ENCODE peak calls at places on chromosomes 11 and 22, in eight cellular contexts. One of them, this sample, is unnamed. For H3K27me3, the result is how much of the 10 kb centered on the place peaks cover.

GRCh38 chr11:127110542-127110941 is 110.0 kb upstream of the KIRREL3 start:
- DNase-seq in GM23248: no peak
- DNase-seq in CD4-positive, alpha-beta T cell: no peak
- DNase-seq in heart right ventricle: no peak
- DNase-seq in tibial artery: no peak
- DNase-seq in HL-60: peak
- DNase-seq in ascending aorta: no peak
- DNase-seq in mammary epithelial cell: no peak
- DNase-seq in this sample: no peak

GRCh38 chr11:765025-765801 is 12.1 kb downstream of the GATD1 start:
- DNase-seq in GM23248: peak
- DNase-seq in CD4-positive, alpha-beta T cell: peak
- DNase-seq in heart right ventricle: peak
- DNase-seq in tibial artery: peak
- DNase-seq in HL-60: peak
- DNase-seq in ascending aorta: no peak
- DNase-seq in mammary epithelial cell: peak
- DNase-seq in this sample: peak

GRCh38 chr11:114398303-114398920 is 1.9 kb downstream of the C11orf71 start:
- DNase-seq in GM23248: no peak
- DNase-seq in CD4-positive, alpha-beta T cell: no peak
- DNase-seq in heart right ventricle: no peak
- DNase-seq in tibial artery: no peak
- DNase-seq in HL-60: no peak
- DNase-seq in ascending aorta: no peak
- DNase-seq in mammary epithelial cell: no peak
- DNase-seq in this sample: no peak

GRCh38 chr22:29799217-29799680 is 32.1 kb downstream of the UQCR10 start:
- DNase-seq in GM23248: peak
- DNase-seq in CD4-positive, alpha-beta T cell: no peak
- DNase-seq in heart right ventricle: peak
- DNase-seq in tibial artery: peak
- DNase-seq in HL-60: peak
- DNase-seq in ascending aorta: peak
- DNase-seq in mammary epithelial cell: peak
- DNase-seq in this sample: no peak

GRCh38 chr11:72222907-72223614 is 1.5 kb upstream of the INPPL1 start:
- DNase-seq in GM23248: peak
- DNase-seq in CD4-positive, alpha-beta T cell: peak
- DNase-seq in heart right ventricle: peak
- DNase-seq in tibial artery: peak
- DNase-seq in HL-60: peak
- DNase-seq in ascending aorta: peak
- DNase-seq in mammary epithelial cell: peak
- DNase-seq in this sample: peak

GRCh38 chr11:93521086-93521485 is 22.1 kb downstream of the SMCO4 start:
- DNase-seq in GM23248: no peak
- DNase-seq in CD4-positive, alpha-beta T cell: no peak
- DNase-seq in heart right ventricle: no peak
- DNase-seq in tibial artery: no peak
- DNase-seq in HL-60: no peak
- DNase-seq in ascending aorta: no peak
- DNase-seq in mammary epithelial cell: no peak
- DNase-seq in this sample: no peak

GRCh38 chr11:96338910-96339703 is 3.9 kb downstream of the MAML2 start:
- DNase-seq in GM23248: peak
- DNase-seq in CD4-positive, alpha-beta T cell: no peak
- DNase-seq in heart right ventricle: peak
- DNase-seq in tibial artery: peak
- DNase-seq in HL-60: peak
- DNase-seq in ascending aorta: no peak
- DNase-seq in mammary epithelial cell: peak
- DNase-seq in this sample: peak

GRCh38 chr11:74221816-74222215 is 50.7 kb downstream of the PPME1 start:
- DNase-seq in GM23248: no peak
- DNase-seq in CD4-positive, alpha-beta T cell: no peak
- DNase-seq in heart right ventricle: no peak
- DNase-seq in tibial artery: no peak
- DNase-seq in HL-60: no peak
- DNase-seq in ascending aorta: no peak
- DNase-seq in mammary epithelial cell: no peak
- DNase-seq in this sample: no peak

GRCh38 chr11:114773541-114774338 is 95.4 kb downstream of the NXPE2 start:
- DNase-seq in GM23248: no peak
- DNase-seq in CD4-positive, alpha-beta T cell: no peak
- DNase-seq in heart right ventricle: no peak
- DNase-seq in tibial artery: no peak
- DNase-seq in HL-60: no peak
- DNase-seq in ascending aorta: no peak
- DNase-seq in mammary epithelial cell: no peak
- DNase-seq in this sample: no peak

GRCh38 chr11:43833657-43834073 is 47.0 kb upstream of the ALKBH3 start:
- DNase-seq in GM23248: peak
- DNase-seq in CD4-positive, alpha-beta T cell: no peak
- DNase-seq in heart right ventricle: no peak
- DNase-seq in tibial artery: no peak
- DNase-seq in HL-60: no peak
- DNase-seq in ascending aorta: no peak
- DNase-seq in mammary epithelial cell: peak
- DNase-seq in this sample: no peak

GRCh38 chr11:85187992-85188391 is 439.2 kb downstream of the DLG2 start:
- DNase-seq in GM23248: no peak
- DNase-seq in CD4-positive, alpha-beta T cell: no peak
- DNase-seq in heart right ventricle: no peak
- DNase-seq in tibial artery: no peak
- DNase-seq in HL-60: no peak
- DNase-seq in ascending aorta: no peak
- DNase-seq in mammary epithelial cell: no peak
- DNase-seq in this sample: no peak

GRCh38 chr11:106961048-106961447 is 57.2 kb downstream of the GUCY1A2 start:
- DNase-seq in GM23248: peak
- DNase-seq in CD4-positive, alpha-beta T cell: no peak
- DNase-seq in heart right ventricle: no peak
- DNase-seq in tibial artery: no peak
- DNase-seq in HL-60: no peak
- DNase-seq in ascending aorta: no peak
- DNase-seq in mammary epithelial cell: no peak
- DNase-seq in this sample: no peak

DNA sequence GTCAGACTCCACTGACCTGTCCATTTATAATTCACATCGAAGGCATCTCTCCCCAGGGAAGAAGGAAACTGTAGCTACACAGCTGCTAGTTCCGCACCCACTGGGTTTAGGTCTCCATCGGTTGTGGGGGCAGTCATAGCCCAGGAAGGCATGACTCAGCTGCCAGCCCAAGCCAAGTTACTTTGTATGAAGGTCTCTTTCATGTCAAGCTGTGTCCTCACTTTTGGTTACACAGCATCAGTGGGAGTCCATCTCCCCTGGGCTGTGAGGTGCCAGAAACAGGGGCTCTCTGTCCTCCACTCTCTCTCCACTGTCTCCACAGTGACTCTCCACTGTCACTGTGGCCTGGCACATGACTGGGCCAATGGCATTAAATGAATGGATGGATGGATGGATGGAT is 585.2 kb downstream of the BRD1 start:
- DNase-seq in GM23248: no peak
- DNase-seq in CD4-positive, alpha-beta T cell: no peak
- DNase-seq in heart right ventricle: no peak
- DNase-seq in tibial artery: no peak
- DNase-seq in HL-60: no peak
- DNase-seq in ascending aorta: no peak
- DNase-seq in mammary epithelial cell: no peak
- DNase-seq in this sample: no peak
- H3K27me3 ChIP-seq in GM23248: under half
- H3K27me3 ChIP-seq in CD4-positive, alpha-beta T cell: under half
- H3K27me3 ChIP-seq in heart right ventricle: under half
- H3K27me3 ChIP-seq in tibial artery: under half
- H3K27me3 ChIP-seq in HL-60: under half
- H3K27me3 ChIP-seq in ascending aorta: under half
- H3K27me3 ChIP-seq in mammary epithelial cell: under half
- H3K27me3 ChIP-seq in this sample: under half

DNA sequence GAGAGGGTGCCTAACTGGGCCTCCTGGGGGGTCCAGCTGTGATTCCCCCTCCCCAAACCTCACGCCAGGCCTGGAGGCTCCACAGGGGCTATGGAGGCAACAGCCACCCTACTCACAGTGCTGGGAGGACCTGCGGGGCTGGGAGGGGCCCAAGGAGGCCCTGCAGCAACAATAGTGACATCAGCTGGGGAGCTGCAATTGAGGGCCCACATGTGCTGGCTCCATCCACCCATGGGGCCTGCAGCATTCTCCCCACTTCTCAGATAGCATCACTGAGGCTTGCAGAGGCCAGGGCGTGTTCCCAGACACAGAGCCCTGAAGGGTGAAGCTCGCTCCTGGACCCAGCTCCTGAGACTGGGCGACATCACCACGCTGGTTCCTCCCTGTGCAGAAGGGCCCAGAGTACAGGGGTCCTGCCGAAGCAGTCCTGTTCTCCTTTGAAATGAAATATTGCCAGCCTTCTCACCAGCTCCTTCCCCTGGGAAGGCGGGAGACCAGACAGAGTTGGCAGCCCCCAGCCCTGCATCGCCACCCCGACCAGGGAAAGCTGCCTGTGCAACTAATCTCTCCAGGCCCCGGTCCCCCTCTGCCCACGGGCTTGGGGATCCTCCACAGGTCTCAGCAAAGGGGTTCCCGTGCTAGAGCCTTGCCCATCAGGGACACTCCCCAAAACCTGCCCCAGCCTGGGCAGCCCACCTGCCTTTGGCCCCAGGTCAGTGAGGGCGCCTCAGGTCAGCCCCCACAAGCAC is 8.9 kb upstream of the TBX1 start:
- DNase-seq in GM23248: no peak
- DNase-seq in CD4-positive, alpha-beta T cell: no peak
- DNase-seq in heart right ventricle: no peak
- DNase-seq in tibial artery: no peak
- DNase-seq in HL-60: no peak
- DNase-seq in ascending aorta: no peak
- DNase-seq in mammary epithelial cell: no peak
- DNase-seq in this sample: no peak
- H3K27me3 ChIP-seq in GM23248: under half
- H3K27me3 ChIP-seq in CD4-positive, alpha-beta T cell: under half
- H3K27me3 ChIP-seq in heart right ventricle: under half
- H3K27me3 ChIP-seq in tibial artery: half or more
- H3K27me3 ChIP-seq in HL-60: under half
- H3K27me3 ChIP-seq in ascending aorta: under half
- H3K27me3 ChIP-seq in mammary epithelial cell: under half
- H3K27me3 ChIP-seq in this sample: under half

DNA sequence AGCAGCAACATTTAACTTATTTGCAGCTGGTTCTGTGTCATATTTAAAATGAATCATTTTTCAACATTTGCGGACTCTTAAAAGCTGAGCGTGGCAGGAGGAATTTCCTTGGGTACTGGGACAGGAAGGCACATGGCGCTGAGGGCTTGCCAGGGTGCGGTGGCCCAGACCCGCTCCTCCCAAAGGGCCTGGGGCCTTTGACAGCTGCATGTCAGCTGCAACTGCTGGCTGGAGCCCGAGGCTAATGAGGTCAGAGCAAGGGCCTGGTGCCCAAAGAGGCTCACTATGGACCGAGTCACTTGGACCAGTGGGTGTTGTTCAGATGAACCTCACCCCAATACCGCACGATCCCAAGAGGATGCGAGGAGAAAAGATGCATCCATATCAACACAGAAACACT is 326.9 kb downstream of the CTTN start:
- DNase-seq in GM23248: no peak
- DNase-seq in CD4-positive, alpha-beta T cell: no peak
- DNase-seq in heart right ventricle: no peak
- DNase-seq in tibial artery: no peak
- DNase-seq in HL-60: no peak
- DNase-seq in ascending aorta: no peak
- DNase-seq in mammary epithelial cell: no peak
- DNase-seq in this sample: no peak
- H3K27me3 ChIP-seq in GM23248: under half
- H3K27me3 ChIP-seq in CD4-positive, alpha-beta T cell: under half
- H3K27me3 ChIP-seq in heart right ventricle: under half
- H3K27me3 ChIP-seq in tibial artery: under half
- H3K27me3 ChIP-seq in HL-60: under half
- H3K27me3 ChIP-seq in ascending aorta: under half
- H3K27me3 ChIP-seq in mammary epithelial cell: under half
- H3K27me3 ChIP-seq in this sample: under half

DNA sequence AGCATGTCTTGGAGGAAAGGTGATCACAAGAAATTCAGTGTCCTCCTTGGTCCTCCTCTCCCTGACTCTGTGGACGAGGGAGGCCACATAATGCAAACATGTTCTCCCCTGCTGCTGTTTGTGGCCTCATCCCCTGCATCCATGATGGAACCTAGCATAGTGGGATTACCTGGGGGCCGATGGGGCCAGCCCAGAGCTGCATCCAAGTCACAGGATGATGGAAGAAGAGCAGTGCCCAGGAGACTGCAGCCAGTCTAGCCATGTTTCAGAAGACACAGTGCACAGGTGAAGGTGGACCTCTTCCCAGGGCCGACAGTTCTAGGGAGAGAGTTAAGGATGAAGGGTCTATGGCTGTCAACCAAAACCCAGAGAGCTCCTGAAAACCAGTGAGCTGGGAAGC is 213.6 kb upstream of the B3GAT1 start:
- DNase-seq in GM23248: no peak
- DNase-seq in CD4-positive, alpha-beta T cell: no peak
- DNase-seq in heart right ventricle: no peak
- DNase-seq in tibial artery: no peak
- DNase-seq in HL-60: no peak
- DNase-seq in ascending aorta: no peak
- DNase-seq in mammary epithelial cell: no peak
- DNase-seq in this sample: no peak
- H3K27me3 ChIP-seq in GM23248: under half
- H3K27me3 ChIP-seq in CD4-positive, alpha-beta T cell: under half
- H3K27me3 ChIP-seq in heart right ventricle: under half
- H3K27me3 ChIP-seq in tibial artery: under half
- H3K27me3 ChIP-seq in HL-60: under half
- H3K27me3 ChIP-seq in ascending aorta: under half
- H3K27me3 ChIP-seq in mammary epithelial cell: under half
- H3K27me3 ChIP-seq in this sample: under half

DNA sequence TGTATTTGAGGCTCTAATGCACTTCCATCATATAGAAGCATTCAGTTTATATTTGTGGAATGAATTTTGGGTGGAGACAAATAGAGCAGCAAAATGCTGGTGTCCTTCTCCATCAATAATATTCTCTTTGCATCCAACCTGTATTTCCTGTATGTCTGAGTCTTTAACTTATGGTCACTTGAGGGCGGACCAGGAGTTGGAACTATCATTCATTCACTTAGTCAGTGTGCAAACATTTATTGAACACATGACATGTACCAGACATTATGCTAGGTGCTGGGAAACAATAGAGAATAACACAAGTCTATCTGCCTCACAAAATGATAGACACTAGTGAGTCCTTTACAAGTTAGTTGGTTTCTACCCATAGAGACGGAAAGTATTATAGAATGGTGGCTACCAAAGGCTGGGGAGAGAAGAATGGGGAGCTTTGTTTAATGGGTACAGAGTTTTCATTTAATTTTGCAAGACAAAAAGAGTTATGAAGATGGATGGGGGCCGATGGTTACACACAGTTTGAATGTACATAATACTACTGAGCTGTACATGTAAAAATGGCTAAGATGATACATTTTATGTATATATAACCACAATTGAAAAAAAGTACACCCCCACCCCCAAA is 4.6 kb upstream of the TMEM123 start:
- DNase-seq in GM23248: no peak
- DNase-seq in CD4-positive, alpha-beta T cell: no peak
- DNase-seq in heart right ventricle: no peak
- DNase-seq in tibial artery: no peak
- DNase-seq in HL-60: no peak
- DNase-seq in ascending aorta: no peak
- DNase-seq in mammary epithelial cell: no peak
- DNase-seq in this sample: no peak
- H3K27me3 ChIP-seq in GM23248: under half
- H3K27me3 ChIP-seq in CD4-positive, alpha-beta T cell: under half
- H3K27me3 ChIP-seq in heart right ventricle: under half
- H3K27me3 ChIP-seq in tibial artery: under half
- H3K27me3 ChIP-seq in HL-60: under half
- H3K27me3 ChIP-seq in ascending aorta: under half
- H3K27me3 ChIP-seq in mammary epithelial cell: under half
- H3K27me3 ChIP-seq in this sample: under half

This sample was measured in CD4-positive, alpha-beta memory T cell.